ENCODE peak calls at places on chromosome 11, in eight cellular contexts. R, C, V, G, I, F, Z and Q are unnamed samples.

GRCh38 chr11:16981651-16982194 is 32.5 kb downstream of the PLEKHA7 start:
- DNase-seq in R (peak; percentile 50), V (no peak), G (no peak), I (peak; percentile 36), Z (no peak), F (no peak), C (peak; percentile 32), Q (no peak)

GRCh38 chr11:64356498-64357411 is 2.2 kb upstream of the RPS6KA4 start:
- DNase-seq in V (no peak), I (no peak), R (peak; percentile 57), F (peak; percentile 65), G (no peak), C (peak; percentile 84), Z (peak; percentile 78), Q (no peak)

GRCh38 chr11:116687458-116688201 is 85.2 kb downstream of the BUD13 start:
- DNase-seq in I (no peak), C (no peak), G (peak; percentile 48), R (no peak), Z (no peak), F (no peak), V (no peak), Q (no peak)

GRCh38 chr11:44600261-44600660 is 34.8 kb downstream of the CD82 start:
- DNase-seq in G (no peak), R (no peak), F (no peak), Z (no peak), C (no peak), V (no peak), I (no peak), Q (no peak)

GRCh38 chr11:44138980-44139379 is 43.5 kb downstream of the EXT2 start:
- DNase-seq in Z (no peak), C (no peak), F (no peak), I (no peak), R (no peak), G (no peak), V (no peak), Q (no peak)

GRCh38 chr11:106249857-106250256 is 172.4 kb downstream of the AASDHPPT start:
- DNase-seq in Z (no peak), I (no peak), R (no peak), G (no peak), V (no peak), F (no peak), C (no peak), Q (no peak)

GRCh38 chr11:57513911-57514537 is 1.5 kb downstream of the SLC43A1 start:
- DNase-seq in G (peak; percentile 81), Z (peak; percentile 49), C (no peak), V (peak; percentile 53), I (peak; percentile 20), R (peak; percentile 69), F (peak; percentile 65), Q (peak; percentile 66)

GRCh38 chr11:112884012-112884767 is 77.0 kb upstream of the NCAM1 start:
- DNase-seq in G (no peak), C (no peak), Z (no peak), F (no peak), V (no peak), I (no peak), R (no peak), Q (no peak)

GRCh38 chr11:28836285-28837081 is 728.3 kb downstream of the METTL15 start:
- DNase-seq in R (no peak), I (no peak), F (no peak), G (no peak), C (peak; percentile 99), Z (no peak), V (no peak), Q (no peak)

GRCh38 chr11:43968719-43969118 is 26.3 kb downstream of the C11orf96 start:
- DNase-seq in I (no peak), F (no peak), R (no peak), V (no peak), Z (no peak), G (no peak), C (no peak), Q (no peak)

GRCh38 chr11:87006035-87006434 is 31.7 kb upstream of the TMEM135 start:
- DNase-seq in G (no peak), C (no peak), R (no peak), V (no peak), I (no peak), Z (no peak), F (no peak), Q (no peak)

GRCh38 chr11:104799251-104799650 is 99.0 kb downstream of the CASP12 start:
- DNase-seq in Z (no peak), V (no peak), F (no peak), C (no peak), G (no peak), R (no peak), I (no peak), Q (no peak)

GRCh38 chr11:122032317-122032716 is 83.7 kb downstream of the BLID start:
- DNase-seq in R (no peak), Z (no peak), C (no peak), I (peak; percentile 74), V (no peak), F (no peak), G (no peak), Q (no peak)

GRCh38 chr11:71446942-71447688 is 1.1 kb downstream of the DHCR7 start:
- DNase-seq in R (no peak), C (peak; percentile 18), F (no peak), Z (no peak), I (peak; percentile 62), V (peak; percentile 28), G (peak; percentile 73), Q (no peak)

GRCh38 chr11:97937501-97937900 is 1083.2 kb upstream of the CNTN5 start:
- DNase-seq in F (no peak), R (no peak), Z (no peak), V (no peak), C (no peak), I (no peak), G (no peak), Q (no peak)

GRCh38 chr11:76185931-76186401 is 20.3 kb downstream of the WNT11 start:
- DNase-seq in G (no peak), R (no peak), C (no peak), Z (no peak), F (peak; percentile 80), V (no peak), I (peak; percentile 36), Q (peak; percentile 93)

GRCh38 chr11:27873664-27874063 is 173.4 kb upstream of the BDNF start:
- DNase-seq in F (no peak), G (no peak), C (no peak), V (no peak), I (no peak), Z (no peak), R (no peak), Q (no peak)

GRCh38 chr11:123251656-123252344 is 56.8 kb upstream of the CLMP start:
- DNase-seq in R (no peak), Z (no peak), I (peak; percentile 46), C (no peak), G (peak; percentile 89), F (no peak), V (peak; percentile 39), Q (peak; percentile 76)

DNA sequence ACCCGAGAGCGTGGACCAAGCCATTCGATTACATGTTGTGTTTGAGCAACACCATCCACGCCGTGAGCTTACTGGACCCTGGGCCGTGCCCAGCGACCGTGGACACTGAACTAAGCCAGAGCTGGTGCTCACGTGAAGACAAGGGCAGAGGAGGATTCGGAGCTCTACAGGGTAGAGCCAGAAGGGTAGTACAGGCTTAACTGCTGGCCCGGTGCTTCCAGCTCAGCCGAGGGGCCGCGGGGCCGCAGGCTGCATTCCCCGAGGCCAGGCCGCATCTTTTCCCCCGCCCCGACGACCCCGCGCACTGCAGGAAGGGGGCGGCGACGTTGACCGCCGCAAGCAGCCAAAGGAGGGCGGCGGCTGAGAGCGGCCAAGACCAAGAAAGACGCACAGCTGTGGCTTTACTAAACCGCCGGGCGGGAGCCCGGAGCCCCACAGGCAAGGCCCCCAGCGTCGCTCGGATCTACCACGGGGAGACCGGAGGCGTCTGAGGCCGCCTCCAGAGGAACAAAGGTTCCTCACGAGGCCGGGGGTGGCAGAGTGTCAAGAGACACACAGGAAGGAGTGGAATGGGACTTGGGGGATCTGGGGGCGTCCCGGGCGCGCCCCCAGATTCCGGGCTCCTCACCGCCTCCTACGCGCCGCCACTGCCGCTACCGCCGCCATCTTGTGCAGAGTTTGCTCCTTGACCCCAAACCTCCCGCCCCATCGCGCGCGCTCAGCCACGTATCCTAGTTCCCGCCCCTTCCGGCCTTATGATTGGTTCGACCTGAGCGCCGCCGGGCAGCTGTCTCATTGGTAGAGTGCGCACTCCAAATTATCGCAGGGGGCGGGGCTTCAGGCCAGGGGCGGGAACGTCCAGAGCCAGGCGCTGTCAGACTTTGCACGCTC is at the start of gene GANAB:
- DNase-seq in V (peak; percentile 100), Z (peak; percentile 97), C (peak; percentile 97), I (peak; percentile 100), F (peak; percentile 100), G (peak; percentile 100), R (peak; percentile 99), Q (peak; percentile 99)
- TF ChIP-seq EP300 in V (no peak), Z (peak; percentile 12), C (no peak), I (peak; percentile 88), F (no peak), G (no peak), R (no peak), Q (no peak)

GRCh38 chr11:93639548-93639947 is 21.9 kb upstream of the CEP295 start:
- DNase-seq in F (no peak), Z (no peak), R (no peak), C (no peak), G (no peak), V (no peak), I (no peak), Q (no peak)
- H3K27ac ChIP-seq in F (no peak overlapping the region), Z (no peak overlapping the region), R (no peak overlapping the region), C (no peak overlapping the region), G (no peak overlapping the region), V (no peak overlapping the region), I (no peak overlapping the region), Q (no peak overlapping the region)

DNA sequence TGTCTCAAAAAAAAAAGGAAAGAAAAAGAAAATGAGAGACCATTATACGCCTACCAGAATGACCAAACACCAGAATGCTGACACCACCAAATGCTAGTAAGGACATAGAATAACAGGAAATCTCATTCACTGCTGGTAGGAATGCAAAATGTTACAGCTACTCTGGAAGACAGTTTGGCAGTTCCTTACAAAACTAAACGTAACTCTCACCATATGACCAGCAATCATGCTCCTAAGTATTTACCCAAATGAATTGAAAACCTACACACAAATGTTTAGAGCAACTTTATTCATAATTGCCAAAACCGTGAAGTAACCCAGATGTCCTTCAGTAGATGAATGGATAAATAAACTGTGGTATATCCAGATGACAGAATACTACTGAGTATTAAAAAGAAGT is 7.2 kb downstream of the CHKA start:
- DNase-seq in C (no peak), G (no peak), F (no peak), I (no peak), V (no peak), R (no peak), Z (no peak), Q (no peak)
- TF ChIP-seq CTCF in C (no peak), G (no peak), F (no peak), I (no peak), V (no peak), R (no peak), Z (no peak), Q (no peak)

DNA sequence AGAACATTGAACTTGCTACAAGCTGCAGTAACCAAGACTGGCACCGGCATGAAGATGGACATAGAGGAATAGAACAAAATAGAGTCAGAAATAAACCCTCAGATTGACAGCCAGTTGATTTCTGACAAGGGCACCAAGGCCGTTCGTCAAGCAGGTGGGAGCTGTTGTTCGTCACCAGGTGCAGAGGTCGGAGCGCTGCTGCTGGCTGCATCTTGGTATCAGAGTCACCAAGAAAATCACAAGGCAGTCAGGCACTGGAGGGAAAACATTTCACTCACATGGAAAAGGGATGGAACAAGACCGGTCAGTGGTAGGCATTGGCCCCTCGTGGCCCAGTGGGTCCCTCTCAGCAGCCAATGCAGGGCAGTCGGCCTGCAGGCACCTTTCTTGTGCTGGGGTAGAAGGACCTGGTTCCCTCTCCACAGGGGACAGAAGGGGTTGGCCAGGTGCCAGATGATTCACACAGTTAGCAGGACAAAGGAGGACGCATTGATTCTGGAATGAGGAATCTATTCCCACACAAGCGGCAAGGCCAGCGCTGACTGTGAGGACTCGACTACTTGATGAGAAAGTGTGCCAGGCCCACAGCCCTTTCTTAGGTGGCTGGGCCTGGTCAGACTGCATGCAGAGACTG is 115.8 kb upstream of the FGF3 start:
- DNase-seq in G (peak; percentile 58), C (peak; percentile 53), Z (no peak), I (no peak), V (no peak), F (peak; percentile 51), R (no peak), Q (no peak)
- TF ChIP-seq EP300 in G (no peak), C (no peak), Z (no peak), I (no peak), V (no peak), F (no peak), R (no peak), Q (no peak)